ENCODE peak calls at places on chromosomes 5 and 9, in five cellular contexts. One of them, this sample, is unnamed.

GRCh38 chr9:4297795-4298254 is 2.0 kb downstream of the GLIS3 start:
- DNase-seq in choroid plexus epithelial cell: peak; percentile 83
- DNase-seq in AG09309: no peak
- DNase-seq in BJ: no peak
- DNase-seq in PC-9: peak; percentile 63
- DNase-seq in this sample: peak; percentile 66

GRCh38 chr5:103744159-103744558 is 181.6 kb upstream of the NUDT12 start:
- DNase-seq in choroid plexus epithelial cell: peak; percentile 81
- DNase-seq in BJ: peak; percentile 61
- DNase-seq in AG09309: peak; percentile 11
- DNase-seq in PC-9: no peak
- DNase-seq in this sample: no peak

GRCh38 chr5:72290356-72291133 is 29.5 kb downstream of the MRPS27 start:
- DNase-seq in AG09309: no peak
- DNase-seq in BJ: no peak
- DNase-seq in choroid plexus epithelial cell: peak; percentile 74
- DNase-seq in PC-9: no peak
- DNase-seq in this sample: no peak

GRCh38 chr9:71897573-71897972 is 13.4 kb downstream of the ABHD17B start:
- DNase-seq in PC-9: no peak
- DNase-seq in choroid plexus epithelial cell: no peak
- DNase-seq in AG09309: no peak
- DNase-seq in BJ: no peak
- DNase-seq in this sample: no peak

GRCh38 chr9:22975921-22976320 is 529.3 kb downstream of the DMRTA1 start:
- DNase-seq in BJ: no peak
- DNase-seq in PC-9: no peak
- DNase-seq in choroid plexus epithelial cell: no peak
- DNase-seq in AG09309: no peak
- DNase-seq in this sample: no peak

GRCh38 chr5:174571662-174572397 is 152.6 kb upstream of the MSX2 start:
- DNase-seq in BJ: peak; percentile 82
- DNase-seq in choroid plexus epithelial cell: peak; percentile 85
- DNase-seq in AG09309: peak; percentile 87
- DNase-seq in PC-9: peak; percentile 37
- DNase-seq in this sample: no peak

GRCh38 chr5:109996246-109996645 is 306.5 kb downstream of the MAN2A1 start:
- DNase-seq in AG09309: no peak
- DNase-seq in BJ: no peak
- DNase-seq in choroid plexus epithelial cell: peak; percentile 13
- DNase-seq in PC-9: no peak
- DNase-seq in this sample: no peak

GRCh38 chr9:134046894-134047681 is 20.7 kb downstream of the BRD3 start:
- DNase-seq in choroid plexus epithelial cell: no peak
- DNase-seq in PC-9: no peak
- DNase-seq in AG09309: no peak
- DNase-seq in BJ: no peak
- DNase-seq in this sample: no peak

GRCh38 chr5:179285236-179285635 is 60.0 kb downstream of the ADAMTS2 start:
- DNase-seq in AG09309: no peak
- DNase-seq in PC-9: no peak
- DNase-seq in choroid plexus epithelial cell: no peak
- DNase-seq in BJ: no peak
- DNase-seq in this sample: no peak

GRCh38 chr5:126868961-126869451 is 92.1 kb downstream of the LMNB1 start:
- DNase-seq in AG09309: no peak
- DNase-seq in PC-9: no peak
- DNase-seq in choroid plexus epithelial cell: peak; percentile 55
- DNase-seq in BJ: no peak
- DNase-seq in this sample: peak; percentile 33

GRCh38 chr9:109101810-109102209 is 17.9 kb downstream of the TMEM245 start:
- DNase-seq in AG09309: no peak
- DNase-seq in BJ: no peak
- DNase-seq in PC-9: peak; percentile 29
- DNase-seq in choroid plexus epithelial cell: peak; percentile 74
- DNase-seq in this sample: no peak

GRCh38 chr9:27181381-27181780 is 72.4 kb downstream of the TEK start:
- DNase-seq in choroid plexus epithelial cell: peak; percentile 74
- DNase-seq in AG09309: no peak
- DNase-seq in BJ: no peak
- DNase-seq in PC-9: no peak
- DNase-seq in this sample: no peak

GRCh38 chr9:113350937-113351336 is 1.6 kb downstream of the BSPRY start:
- DNase-seq in AG09309: no peak
- DNase-seq in choroid plexus epithelial cell: no peak
- DNase-seq in BJ: no peak
- DNase-seq in PC-9: no peak
- DNase-seq in this sample: no peak

DNA sequence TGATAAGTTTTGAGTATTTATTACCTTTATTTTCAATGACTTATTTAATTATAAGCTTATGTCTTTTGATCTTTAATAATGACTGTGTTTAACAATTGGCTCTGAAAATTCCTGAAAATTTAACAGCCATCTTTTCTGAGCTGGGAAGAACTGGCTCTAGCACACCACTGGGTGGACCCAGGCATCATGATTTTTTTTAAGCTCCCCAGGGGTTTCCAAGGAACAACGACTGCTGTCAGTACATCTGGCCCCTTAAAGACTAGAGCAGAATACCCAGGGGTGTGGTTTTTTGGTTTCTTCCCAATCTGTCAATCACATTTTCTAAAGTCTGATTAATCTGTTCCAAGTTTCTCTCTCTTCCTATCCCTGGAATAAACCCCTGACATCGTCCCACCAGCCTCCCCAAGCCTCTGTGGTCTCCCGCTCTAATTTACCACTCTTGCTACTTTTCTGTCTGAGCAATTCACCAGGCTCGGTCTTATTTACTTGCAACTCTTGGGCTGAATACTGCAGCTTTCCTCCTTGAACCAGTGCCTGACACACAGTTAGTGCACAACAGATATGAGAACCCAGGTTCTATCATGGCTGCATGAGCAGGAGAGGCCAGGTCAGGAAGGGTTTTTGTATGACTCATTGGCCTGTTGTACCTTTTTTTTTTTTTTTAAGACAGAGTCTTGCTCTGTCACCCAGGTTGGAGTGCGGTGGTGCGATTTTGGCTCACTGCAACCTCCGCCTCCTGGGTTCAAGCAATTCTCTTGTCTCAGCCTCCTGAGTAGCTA is 321.9 kb downstream of the ZSWIM6 start:
- DNase-seq in BJ: no peak
- DNase-seq in AG09309: no peak
- DNase-seq in PC-9: no peak
- DNase-seq in choroid plexus epithelial cell: no peak
- DNase-seq in this sample: no peak
- TF ChIP-seq CTCF in BJ: no peak
- TF ChIP-seq CTCF in AG09309: no peak
- TF ChIP-seq CTCF in PC-9: no peak
- TF ChIP-seq CTCF in choroid plexus epithelial cell: no peak
- TF ChIP-seq CTCF in this sample: no peak

DNA sequence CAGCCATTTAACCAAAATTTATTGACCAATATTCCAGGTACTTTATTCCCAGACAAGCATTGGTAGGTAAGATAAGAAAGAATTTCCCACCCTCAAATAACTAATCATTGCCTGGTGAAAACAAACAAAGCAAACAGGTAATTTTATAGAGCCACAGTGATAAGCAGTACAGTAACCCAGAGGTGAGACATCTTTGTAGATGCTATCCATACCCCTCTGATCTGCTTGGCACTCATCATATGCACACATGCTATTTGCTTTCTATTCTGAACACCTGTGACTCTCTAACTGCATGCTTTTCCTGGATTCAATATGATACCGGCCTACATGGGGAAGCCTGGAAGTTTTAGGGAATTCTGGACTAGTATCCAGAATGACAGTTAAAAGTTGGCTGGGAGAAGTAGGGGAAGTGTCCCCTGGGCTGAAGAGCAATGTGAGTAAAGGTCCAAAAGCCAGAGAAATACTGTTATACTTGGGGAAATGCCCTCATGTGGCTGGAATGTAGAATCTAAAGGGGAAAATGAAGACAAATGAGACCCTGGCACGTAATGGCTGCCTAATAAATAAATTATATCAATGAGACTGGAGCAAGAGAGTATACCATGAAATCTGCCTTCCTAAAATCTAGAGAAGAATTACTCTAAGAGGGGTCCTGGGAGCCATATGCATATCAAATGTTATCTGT is 243.8 kb upstream of the ADAMTSL1 start:
- DNase-seq in BJ: no peak
- DNase-seq in PC-9: no peak
- DNase-seq in AG09309: no peak
- DNase-seq in choroid plexus epithelial cell: no peak
- DNase-seq in this sample: no peak
- TF ChIP-seq CTCF in BJ: peak; percentile 10
- TF ChIP-seq CTCF in PC-9: no peak
- TF ChIP-seq CTCF in AG09309: no peak
- TF ChIP-seq CTCF in choroid plexus epithelial cell: peak; percentile 21
- TF ChIP-seq CTCF in this sample: peak; percentile 27

GRCh38 chr5:148120317-148120716 is 48.0 kb upstream of the SPINK14 start:
- DNase-seq in AG09309: no peak
- DNase-seq in choroid plexus epithelial cell: no peak
- DNase-seq in BJ: no peak
- DNase-seq in PC-9: no peak
- DNase-seq in this sample: no peak

GRCh38 chr5:148125641-148126040 is 42.7 kb upstream of the SPINK14 start:
- DNase-seq in PC-9: no peak
- DNase-seq in choroid plexus epithelial cell: peak; percentile 37
- DNase-seq in AG09309: peak; percentile 4
- DNase-seq in BJ: no peak
- DNase-seq in this sample: no peak
- TF ChIP-seq CTCF in PC-9: no peak
- TF ChIP-seq CTCF in choroid plexus epithelial cell: peak; percentile 35
- TF ChIP-seq CTCF in AG09309: peak; percentile 32
- TF ChIP-seq CTCF in BJ: no peak
- TF ChIP-seq CTCF in this sample: peak; percentile 36

GRCh38 chr9:115849679-115850412 is 303.7 kb upstream of the PAPPA start:
- DNase-seq in choroid plexus epithelial cell: no peak
- DNase-seq in PC-9: no peak
- DNase-seq in AG09309: peak; percentile 4
- DNase-seq in BJ: peak; percentile 19
- DNase-seq in this sample: no peak
- TF ChIP-seq CTCF in choroid plexus epithelial cell: no peak
- TF ChIP-seq CTCF in PC-9: no peak
- TF ChIP-seq CTCF in AG09309: peak; percentile 1
- TF ChIP-seq CTCF in BJ: peak; percentile 10
- TF ChIP-seq CTCF in this sample: no peak

DNA sequence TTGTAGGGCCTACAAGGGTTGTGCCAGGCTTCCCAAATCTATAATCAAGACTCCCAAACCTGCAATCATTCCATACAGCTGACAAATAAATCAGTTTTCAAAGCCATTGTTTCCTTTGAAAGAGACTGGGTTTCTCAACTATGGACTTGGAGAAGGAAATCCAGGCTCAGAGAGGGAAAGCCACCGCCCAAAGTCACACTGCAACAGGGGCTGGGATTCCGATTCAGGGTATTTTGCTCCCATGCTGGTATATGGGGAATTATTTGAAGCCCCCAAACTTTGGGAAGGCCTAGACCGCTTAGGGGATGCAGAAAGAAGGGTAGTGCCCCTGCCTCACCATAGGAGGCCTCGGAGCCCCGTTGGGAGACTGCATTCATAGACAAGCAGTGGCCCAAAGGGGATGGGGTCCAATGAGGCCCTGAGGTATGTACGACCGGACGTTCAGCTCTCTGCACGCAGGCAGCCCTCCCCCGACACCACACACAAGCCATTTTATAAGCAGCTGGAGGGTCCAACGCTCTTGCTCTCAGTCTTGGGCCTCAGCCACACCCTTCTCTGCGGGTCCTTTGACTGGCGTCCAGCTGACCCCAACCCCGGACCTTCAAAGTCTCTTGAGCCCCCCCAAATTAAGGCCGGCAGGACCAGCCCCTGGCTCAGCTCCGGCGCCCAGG is 712 bp downstream of the ANXA6 start:
- DNase-seq in choroid plexus epithelial cell: peak; percentile 29
- DNase-seq in AG09309: no peak
- DNase-seq in PC-9: no peak
- DNase-seq in BJ: no peak
- DNase-seq in this sample: peak; percentile 19
- TF ChIP-seq CTCF in choroid plexus epithelial cell: no peak
- TF ChIP-seq CTCF in AG09309: no peak
- TF ChIP-seq CTCF in PC-9: no peak
- TF ChIP-seq CTCF in BJ: peak; percentile 21
- TF ChIP-seq CTCF in this sample: no peak

DNA sequence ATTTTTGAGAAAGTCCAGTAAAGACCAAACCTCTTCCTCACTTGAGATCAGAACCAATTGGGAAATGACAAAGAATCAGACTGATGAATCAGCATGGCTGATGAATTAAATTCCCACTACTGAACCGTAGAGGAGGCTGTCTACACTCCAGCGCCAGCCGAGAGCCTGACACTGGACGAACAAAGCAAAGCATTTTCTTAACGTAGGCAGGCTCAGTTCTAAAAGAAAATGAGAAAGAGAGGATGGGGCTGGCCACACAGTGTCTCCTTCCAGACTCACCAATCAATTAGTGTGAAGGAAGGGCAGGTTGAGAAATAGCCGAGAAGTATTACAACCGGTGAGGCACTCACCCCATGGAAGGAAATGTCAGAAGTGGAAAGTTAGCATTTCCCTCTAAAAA is 49.4 kb downstream of the ITGA1 start:
- DNase-seq in choroid plexus epithelial cell: peak; percentile 89
- DNase-seq in BJ: no peak
- DNase-seq in PC-9: no peak
- DNase-seq in AG09309: no peak
- DNase-seq in this sample: peak; percentile 6
- TF ChIP-seq CTCF in choroid plexus epithelial cell: peak; percentile 55
- TF ChIP-seq CTCF in BJ: no peak
- TF ChIP-seq CTCF in PC-9: no peak
- TF ChIP-seq CTCF in AG09309: no peak
- TF ChIP-seq CTCF in this sample: no peak

DNA sequence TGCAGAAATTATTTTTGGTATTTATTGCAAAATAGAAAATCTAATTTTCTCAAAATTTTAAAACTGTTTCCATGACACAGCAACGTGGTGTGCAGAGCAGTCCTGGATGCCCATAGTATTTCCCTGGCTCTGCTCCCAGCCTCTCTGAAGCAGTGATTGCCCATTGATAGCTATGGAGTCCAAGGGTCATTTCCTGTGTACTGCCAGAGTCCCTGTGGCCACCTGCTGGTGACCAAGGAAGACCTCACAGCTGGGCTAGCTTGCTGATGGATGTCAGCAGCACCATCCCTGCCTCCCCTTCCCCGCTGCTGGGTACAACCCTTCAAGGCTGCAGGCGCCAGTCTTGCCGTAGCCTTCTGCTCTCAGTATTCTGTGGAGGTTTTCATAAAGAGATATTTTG is 184.1 kb downstream of the DIRAS2 start:
- DNase-seq in PC-9: peak; percentile 24
- DNase-seq in choroid plexus epithelial cell: no peak
- DNase-seq in BJ: no peak
- DNase-seq in AG09309: no peak
- DNase-seq in this sample: no peak
- TF ChIP-seq CTCF in PC-9: no peak
- TF ChIP-seq CTCF in choroid plexus epithelial cell: peak; percentile 15
- TF ChIP-seq CTCF in BJ: no peak
- TF ChIP-seq CTCF in AG09309: no peak
- TF ChIP-seq CTCF in this sample: peak; percentile 45

GRCh38 chr5:145699846-145700245 is 135.3 kb downstream of the PRELID2 start:
- DNase-seq in choroid plexus epithelial cell: no peak
- DNase-seq in AG09309: no peak
- DNase-seq in PC-9: no peak
- DNase-seq in BJ: no peak
- DNase-seq in this sample: no peak

GRCh38 chr5:145701404-145701803 is 133.7 kb downstream of the PRELID2 start:
- DNase-seq in BJ: no peak
- DNase-seq in AG09309: no peak
- DNase-seq in PC-9: no peak
- DNase-seq in choroid plexus epithelial cell: no peak
- DNase-seq in this sample: no peak

GRCh38 chr5:145697251-145698016 is 137.7 kb downstream of the PRELID2 start:
- DNase-seq in BJ: no peak
- DNase-seq in AG09309: no peak
- DNase-seq in PC-9: no peak
- DNase-seq in choroid plexus epithelial cell: peak; percentile 87
- DNase-seq in this sample: no peak
- TF ChIP-seq CTCF in BJ: peak; percentile 47
- TF ChIP-seq CTCF in AG09309: peak; percentile 65
- TF ChIP-seq CTCF in PC-9: peak; percentile 41
- TF ChIP-seq CTCF in choroid plexus epithelial cell: peak; percentile 83
- TF ChIP-seq CTCF in this sample: peak; percentile 50